ENCODE peak calls at places on chromosomes 16 and 17, in four cellular contexts. H is HCT116, R is K562, C is SK-N-SH. G is an unnamed sample. For H3K79me2, the result is how much of the 10 kb centered on the place peaks cover.

GRCh38 chr17:45031231-45032149 is 19.9 kb downstream of the DCAKD start:
- DNase-seq in H (no peak), R (peak), C (peak), G (no peak)

GRCh38 chr17:4536259-4536741 is 18.9 kb downstream of the MYBBP1A start:
- DNase-seq in H (no peak), R (peak), C (no peak), G (no peak)

GRCh38 chr17:57425903-57426574 is 169.7 kb downstream of the MSI2 start:
- DNase-seq in H (no peak), R (no peak), C (no peak), G (no peak)

GRCh38 chr16:11604783-11605563 is 18.3 kb upstream of the LITAF start:
- DNase-seq in H (no peak), R (no peak), C (no peak), G (no peak)

GRCh38 chr17:54662978-54663876 is 237.4 kb upstream of the TOM1L1 start:
- DNase-seq in H (no peak), R (no peak), C (no peak), G (no peak)

GRCh38 chr16:2751577-2752034 is 832 bp upstream of the SRRM2 start:
- DNase-seq in H (peak), R (peak), C (peak), G (peak)

GRCh38 chr17:63116967-63117366 is 150.9 kb downstream of the TANC2 start:
- DNase-seq in H (no peak), R (no peak), C (peak), G (no peak)

GRCh38 chr17:65198653-65199382 is 61.6 kb downstream of the RGS9 start:
- DNase-seq in H (peak), R (peak), C (peak), G (peak)

GRCh38 chr17:82297280-82297803 is 20.1 kb downstream of the CD7 start:
- DNase-seq in H (no peak), R (peak), C (peak), G (no peak)

GRCh38 chr17:64200080-64201042 is 62.7 kb downstream of the TEX2 start:
- DNase-seq in H (no peak), R (no peak), C (no peak), G (no peak)

GRCh38 chr16:15786501-15786900 is 70.3 kb downstream of the MYH11 start:
- DNase-seq in H (no peak), R (no peak), C (no peak), G (no peak)

GRCh38 chr17:59451706-59452105 is 113.7 kb upstream of the DHX40 start:
- DNase-seq in H (no peak), R (no peak), C (no peak), G (no peak)

GRCh38 chr17:17792551-17793377 is 44.0 kb downstream of the SREBF1 start:
- DNase-seq in H (no peak), R (peak), C (peak), G (no peak)

GRCh38 chr16:4506450-4506849 is 30.3 kb downstream of the HMOX2 start:
- DNase-seq in H (peak), R (peak), C (peak), G (peak)

GRCh38 chr17:45990836-45991235 is 8.2 kb upstream of the STH start:
- DNase-seq in H (no peak), R (peak), C (no peak), G (no peak)

GRCh38 chr17:50059256-50059655 is 3.3 kb downstream of the ITGA3 start:
- DNase-seq in H (no peak), R (no peak), C (no peak), G (no peak)

GRCh38 chr16:19130852-19131808 is 17.4 kb downstream of the ITPRIPL2 start:
- DNase-seq in H (no peak), R (peak), C (no peak), G (no peak)

GRCh38 chr16:27324851-27325301 is 11.1 kb downstream of the IL4R start:
- DNase-seq in H (no peak), R (no peak), C (no peak), G (no peak)

GRCh38 chr16:87956169-87956770 is 5.0 kb downstream of the BANP start:
- DNase-seq in H (no peak), R (peak), C (no peak), G (no peak)

GRCh38 chr16:8832383-8833100 is 34.9 kb downstream of the PMM2 start:
- DNase-seq in H (no peak), R (no peak), C (no peak), G (no peak)

GRCh38 chr17:57707892-57708291 is 37.2 kb downstream of the CCDC182 start:
- DNase-seq in H (no peak), R (no peak), C (peak), G (no peak)

GRCh38 chr17:78715000-78715771 is 66.9 kb downstream of the CYTH1 start:
- DNase-seq in H (no peak), R (no peak), C (no peak), G (no peak)

GRCh38 chr17:50883850-50884291 is 17.7 kb upstream of the TOB1 start:
- DNase-seq in H (no peak), R (no peak), C (no peak), G (no peak)

GRCh38 chr17:76268991-76269981 is 4.1 kb downstream of the UBALD2 start:
- DNase-seq in H (no peak), R (peak), C (peak), G (no peak)

GRCh38 chr16:29784157-29784556 is 6.1 kb downstream of the ZG16 start:
- DNase-seq in H (no peak), R (no peak), C (no peak), G (no peak)

GRCh38 chr17:39919087-39919683 is 750 bp upstream of the GSDMB start:
- DNase-seq in H (no peak), R (peak), C (no peak), G (no peak)

GRCh38 chr16:22357635-22357971 is 16.8 kb downstream of the CDR2 start:
- DNase-seq in H (no peak), R (no peak), C (no peak), G (no peak)

DNA sequence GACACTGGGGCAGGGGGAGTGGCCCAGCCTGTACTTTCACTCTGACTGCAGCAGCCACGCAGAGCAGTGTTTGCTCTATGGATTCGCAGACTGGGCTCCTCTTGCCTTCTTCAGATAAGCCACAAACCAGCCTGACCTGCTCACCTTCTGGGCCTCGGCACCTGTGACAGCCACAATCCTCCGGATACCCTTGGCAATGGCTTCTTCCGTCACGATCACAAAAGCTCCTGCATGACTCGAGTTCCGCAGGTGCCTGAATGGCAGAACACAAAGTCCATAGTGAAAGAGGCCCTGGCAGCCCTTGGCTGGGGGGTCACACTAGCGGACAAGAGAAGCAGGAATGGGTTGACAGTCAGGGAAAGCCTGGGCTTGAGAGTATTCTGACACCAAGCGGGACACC is 3.8 kb upstream of the EXOSC6 start:
- DNase-seq in H (no peak), R (no peak), C (no peak), G (no peak)
- TF ChIP-seq ELF1 in H (no peak), R (no peak), C (no peak), G (no peak)

DNA sequence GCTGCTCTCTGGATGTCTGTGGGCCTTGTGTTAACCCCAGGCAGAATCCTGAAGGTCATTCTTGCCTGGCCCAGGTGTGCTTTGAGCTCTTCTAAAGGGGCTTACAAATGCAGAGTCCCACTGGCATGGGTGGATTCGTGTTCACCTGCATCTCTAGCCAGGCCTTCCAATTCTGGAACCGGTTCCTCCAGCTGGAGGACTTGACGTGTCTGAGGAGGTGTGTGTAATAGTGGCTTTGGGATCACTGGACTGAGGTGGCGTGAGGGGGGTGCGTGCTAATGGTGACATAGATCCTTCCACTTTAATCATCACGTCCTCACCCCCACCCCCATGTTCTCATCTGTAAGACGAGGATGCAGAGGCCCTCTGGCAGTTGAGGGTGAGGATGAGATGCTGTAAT is 4.8 kb downstream of the GSE1 start:
- DNase-seq in H (no peak), R (no peak), C (no peak), G (no peak)
- H3K79me2 ChIP-seq in H (half or more), R (half or more), C (half or more), G (half or more)

DNA sequence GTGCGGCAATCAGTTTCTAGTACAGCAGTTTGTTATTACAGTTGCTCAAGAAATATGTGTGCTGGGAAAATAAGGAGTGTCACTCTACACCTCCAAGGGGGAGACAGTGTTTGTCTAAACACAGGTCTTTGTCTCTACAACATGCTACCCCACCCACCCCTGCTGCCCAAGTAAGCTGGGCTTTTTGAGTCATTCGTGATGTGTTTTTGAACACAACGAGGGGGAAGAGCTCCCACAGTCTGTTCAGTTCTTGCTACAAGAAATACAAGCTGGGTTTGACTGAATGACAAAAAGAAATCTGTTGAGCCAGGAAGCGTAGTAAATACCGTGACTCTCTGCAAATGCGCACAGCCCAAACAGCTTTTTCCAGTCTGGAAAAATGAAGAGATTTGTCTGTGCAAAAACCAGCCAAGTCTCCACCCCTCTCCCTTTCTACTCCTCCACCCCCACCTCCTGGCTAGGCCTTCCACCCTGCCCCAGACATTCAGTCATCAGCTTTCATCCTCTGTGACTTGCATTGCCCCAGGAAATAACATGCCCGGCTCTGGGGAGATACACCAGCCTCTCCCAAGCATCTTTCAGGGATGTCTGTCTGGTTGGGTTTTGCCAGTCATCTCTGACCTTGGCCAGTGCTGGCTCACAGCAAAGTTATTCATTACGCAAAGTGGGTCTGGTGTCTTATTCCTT is 25.7 kb downstream of the CHD9 start:
- DNase-seq in H (no peak), R (no peak), C (peak), G (no peak)
- TF ChIP-seq ELF1 in H (no peak), R (no peak), C (no peak), G (no peak)

DNA sequence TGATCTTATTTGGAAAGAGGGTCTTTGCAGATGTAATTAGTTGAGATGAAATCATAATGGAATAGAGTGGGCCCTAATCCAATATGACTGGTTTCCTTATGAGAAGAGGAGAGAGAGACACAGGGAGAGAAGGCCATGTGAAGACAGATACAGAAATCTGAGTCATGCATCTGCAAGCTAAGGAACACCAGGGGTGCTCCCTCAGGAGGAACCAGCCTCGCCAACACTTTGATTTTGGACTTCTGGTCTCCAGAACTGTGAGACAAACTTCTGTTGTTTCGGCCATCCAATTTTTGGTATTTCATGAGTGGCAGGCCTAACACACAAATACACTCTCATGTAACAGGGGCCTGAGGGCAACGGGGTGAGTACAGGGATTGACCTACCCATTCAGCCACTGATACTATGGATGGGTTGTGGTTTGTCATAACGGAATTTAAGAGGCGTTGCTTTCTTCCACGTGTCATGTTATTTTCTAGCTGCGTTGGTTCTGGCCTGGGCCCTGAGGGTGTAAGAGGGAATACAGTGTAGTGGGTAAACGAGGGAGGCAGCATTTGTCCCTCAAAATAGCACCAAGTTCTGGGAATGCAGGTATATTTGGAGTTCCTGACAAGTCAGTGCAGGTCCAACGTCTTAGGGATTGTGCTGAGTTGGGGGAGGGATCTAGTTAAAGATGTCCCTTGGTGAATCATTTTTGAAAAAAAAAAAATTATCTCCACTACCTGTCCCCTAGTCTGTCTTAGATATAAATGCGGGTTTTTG is 17.7 kb downstream of the PLCG2 start:
- DNase-seq in H (no peak), R (no peak), C (no peak), G (no peak)
- H3K79me2 ChIP-seq in H (under half), R (under half), C (under half), G (under half)

DNA sequence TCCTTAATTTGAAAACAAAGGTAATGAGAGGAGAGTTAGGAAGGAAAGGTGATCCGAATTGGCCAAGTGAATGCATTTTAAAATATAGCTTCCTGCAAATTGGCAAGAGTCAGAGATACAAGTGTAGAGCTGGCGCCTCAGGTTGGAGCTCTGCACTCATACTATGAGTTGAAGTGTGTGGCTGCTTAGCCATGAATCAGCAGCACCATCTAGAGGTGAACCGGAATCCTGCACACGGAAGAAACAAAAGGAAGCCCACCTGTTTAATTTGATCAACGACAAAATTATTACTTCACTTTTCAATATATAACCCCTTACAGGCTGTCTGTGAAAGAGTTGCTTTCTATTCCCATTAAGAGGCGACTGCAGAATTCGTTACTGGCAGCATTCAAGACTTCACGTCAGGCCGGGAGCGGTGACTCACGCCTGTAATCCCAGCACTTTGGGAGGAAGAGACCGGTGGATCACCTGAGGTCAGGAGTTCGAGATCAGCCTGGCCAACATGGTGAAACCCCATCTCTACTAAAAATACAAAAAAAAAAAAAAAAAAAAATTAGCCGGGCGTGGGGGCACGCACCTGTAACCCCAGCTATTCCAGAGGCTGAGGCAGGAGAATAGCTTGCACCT is 1253.7 kb upstream of the CDH8 start:
- DNase-seq in H (no peak), R (peak), C (peak), G (peak)
- TF ChIP-seq ELF1 in H (no peak), R (no peak), C (no peak), G (no peak)

GRCh38 chr16:58196898-58197313 is 1.0 kb downstream of the CSNK2A2 start:
- DNase-seq in H (no peak), R (no peak), C (peak), G (no peak)

GRCh38 chr16:58195344-58195743 is 2.6 kb downstream of the CSNK2A2 start:
- DNase-seq in H (no peak), R (no peak), C (no peak), G (no peak)

GRCh38 chr16:58197314-58198012 is 443 bp downstream of the CSNK2A2 start:
- DNase-seq in H (no peak), R (peak), C (peak), G (no peak)

GRCh38 chr16:58195771-58196170 is 2.1 kb downstream of the CSNK2A2 start:
- DNase-seq in H (no peak), R (no peak), C (no peak), G (no peak)

DNA sequence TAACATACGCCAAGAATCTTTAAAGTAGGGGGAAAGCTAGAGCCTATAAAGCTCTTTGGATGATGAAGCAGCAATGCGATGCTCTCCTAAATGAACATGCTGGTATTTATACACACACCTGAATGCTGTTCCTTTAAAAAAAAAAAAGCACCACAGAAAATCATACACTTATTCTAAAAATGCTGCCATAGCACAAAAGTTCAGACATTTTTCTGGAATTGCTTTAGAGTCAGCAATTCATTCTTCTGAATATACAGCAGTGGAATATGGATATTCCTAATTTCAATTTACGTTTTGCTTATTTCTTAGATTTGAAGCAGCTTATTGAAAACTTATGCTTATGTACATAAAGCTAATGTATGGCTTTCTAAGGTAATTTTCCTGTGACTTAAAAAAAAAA is 3.1 kb downstream of the CSNK2A2 start:
- DNase-seq in H (no peak), R (no peak), C (no peak), G (no peak)
- H3K79me2 ChIP-seq in H (half or more), R (half or more), C (half or more), G (half or more)